ENCODE peak calls at places on chromosomes 13 and 19, in six cellular contexts. One of them, this sample, is unnamed. For H3K79me1 and H3K27me3, the result is how much of the 10 kb centered on the place peaks cover.

GRCh38 chr13:80716610-80717081 is 375.7 kb upstream of the SPRY2 start:
- DNase-seq in neuronal stem cell: no peak
- DNase-seq in IMR-90: no peak
- DNase-seq in mesendoderm: no peak
- DNase-seq in H9: no peak
- DNase-seq in trophoblast cell: no peak
- DNase-seq in this sample: peak

GRCh38 chr13:97222934-97223710 is 989 bp downstream of the MBNL2 start:
- DNase-seq in H9: no peak
- DNase-seq in trophoblast cell: no peak
- DNase-seq in IMR-90: no peak
- DNase-seq in neuronal stem cell: peak
- DNase-seq in mesendoderm: no peak
- DNase-seq in this sample: no peak

GRCh38 chr19:6997679-6998445 is 23.4 kb downstream of the MBD3L2B start:
- DNase-seq in trophoblast cell: no peak
- DNase-seq in neuronal stem cell: no peak
- DNase-seq in IMR-90: no peak
- DNase-seq in H9: no peak
- DNase-seq in mesendoderm: no peak
- DNase-seq in this sample: no peak

GRCh38 chr19:35545855-35546381 is 492 bp downstream of the TMEM147 start:
- DNase-seq in H9: no peak
- DNase-seq in trophoblast cell: peak
- DNase-seq in IMR-90: no peak
- DNase-seq in neuronal stem cell: no peak
- DNase-seq in mesendoderm: peak
- DNase-seq in this sample: peak

GRCh38 chr19:39832341-39833083 is 1.4 kb downstream of the DYRK1B start:
- DNase-seq in IMR-90: no peak
- DNase-seq in mesendoderm: no peak
- DNase-seq in trophoblast cell: no peak
- DNase-seq in neuronal stem cell: no peak
- DNase-seq in H9: no peak
- DNase-seq in this sample: peak

GRCh38 chr13:29688193-29688592 is 92.7 kb upstream of the SLC7A1 start:
- DNase-seq in trophoblast cell: no peak
- DNase-seq in H9: no peak
- DNase-seq in IMR-90: no peak
- DNase-seq in mesendoderm: no peak
- DNase-seq in neuronal stem cell: no peak
- DNase-seq in this sample: no peak

GRCh38 chr13:99916366-99917103 is 55.0 kb downstream of the ZIC5 start:
- DNase-seq in neuronal stem cell: no peak
- DNase-seq in H9: no peak
- DNase-seq in IMR-90: peak
- DNase-seq in trophoblast cell: peak
- DNase-seq in mesendoderm: peak
- DNase-seq in this sample: peak

GRCh38 chr13:32059511-32059984 is 28.0 kb downstream of the FRY start:
- DNase-seq in neuronal stem cell: no peak
- DNase-seq in trophoblast cell: no peak
- DNase-seq in IMR-90: no peak
- DNase-seq in H9: no peak
- DNase-seq in mesendoderm: no peak
- DNase-seq in this sample: no peak

GRCh38 chr13:65417953-65418352 is 1812.2 kb downstream of the PCDH9 start:
- DNase-seq in IMR-90: no peak
- DNase-seq in H9: no peak
- DNase-seq in neuronal stem cell: no peak
- DNase-seq in mesendoderm: no peak
- DNase-seq in trophoblast cell: no peak
- DNase-seq in this sample: peak

GRCh38 chr13:50127726-50128291 is 112.6 kb downstream of the KCNRG start:
- DNase-seq in mesendoderm: peak
- DNase-seq in trophoblast cell: no peak
- DNase-seq in neuronal stem cell: peak
- DNase-seq in IMR-90: no peak
- DNase-seq in H9: peak
- DNase-seq in this sample: no peak

GRCh38 chr19:56880592-56881190 is 40.2 kb upstream of the PEG3 start:
- DNase-seq in neuronal stem cell: no peak
- DNase-seq in IMR-90: no peak
- DNase-seq in mesendoderm: no peak
- DNase-seq in H9: no peak
- DNase-seq in trophoblast cell: no peak
- DNase-seq in this sample: no peak

GRCh38 chr13:44692173-44692713 is 116.1 kb upstream of the TSC22D1 start:
- DNase-seq in H9: peak
- DNase-seq in mesendoderm: peak
- DNase-seq in trophoblast cell: no peak
- DNase-seq in IMR-90: peak
- DNase-seq in neuronal stem cell: no peak
- DNase-seq in this sample: peak

GRCh38 chr19:34677386-34678084 is at the start of gene ZNF302:
- DNase-seq in IMR-90: peak
- DNase-seq in trophoblast cell: peak
- DNase-seq in neuronal stem cell: peak
- DNase-seq in mesendoderm: peak
- DNase-seq in H9: peak
- DNase-seq in this sample: peak

GRCh38 chr19:5308471-5309437 is 31.9 kb downstream of the PTPRS start:
- DNase-seq in H9: no peak
- DNase-seq in IMR-90: peak
- DNase-seq in neuronal stem cell: no peak
- DNase-seq in mesendoderm: peak
- DNase-seq in trophoblast cell: no peak
- DNase-seq in this sample: no peak

GRCh38 chr13:21688056-21688455 is 17.2 kb downstream of the FGF9 start:
- DNase-seq in mesendoderm: no peak
- DNase-seq in trophoblast cell: no peak
- DNase-seq in H9: no peak
- DNase-seq in neuronal stem cell: no peak
- DNase-seq in IMR-90: no peak
- DNase-seq in this sample: no peak

GRCh38 chr19:1850809-1851544 is 2.7 kb upstream of the REXO1 start:
- DNase-seq in H9: peak
- DNase-seq in neuronal stem cell: no peak
- DNase-seq in trophoblast cell: peak
- DNase-seq in IMR-90: no peak
- DNase-seq in mesendoderm: peak
- DNase-seq in this sample: no peak

GRCh38 chr13:86870388-86870966 is 800.7 kb upstream of the SLITRK5 start:
- DNase-seq in neuronal stem cell: no peak
- DNase-seq in IMR-90: peak
- DNase-seq in H9: no peak
- DNase-seq in mesendoderm: peak
- DNase-seq in trophoblast cell: no peak
- DNase-seq in this sample: peak

GRCh38 chr13:40169476-40169875 is 497.0 kb downstream of the FOXO1 start:
- DNase-seq in neuronal stem cell: no peak
- DNase-seq in trophoblast cell: no peak
- DNase-seq in IMR-90: no peak
- DNase-seq in H9: no peak
- DNase-seq in mesendoderm: no peak
- DNase-seq in this sample: no peak

GRCh38 chr19:13089139-13089856 is 13.4 kb downstream of the LYL1 start:
- DNase-seq in mesendoderm: peak
- DNase-seq in trophoblast cell: no peak
- DNase-seq in IMR-90: no peak
- DNase-seq in H9: peak
- DNase-seq in neuronal stem cell: no peak
- DNase-seq in this sample: no peak

GRCh38 chr19:29245221-29245620 is 32.3 kb upstream of the UQCRFS1 start:
- DNase-seq in neuronal stem cell: no peak
- DNase-seq in H9: no peak
- DNase-seq in mesendoderm: no peak
- DNase-seq in IMR-90: no peak
- DNase-seq in trophoblast cell: no peak
- DNase-seq in this sample: no peak

GRCh38 chr19:16618248-16618647 is 9.8 kb downstream of the MED26 start:
- DNase-seq in neuronal stem cell: no peak
- DNase-seq in IMR-90: no peak
- DNase-seq in mesendoderm: no peak
- DNase-seq in trophoblast cell: no peak
- DNase-seq in H9: no peak
- DNase-seq in this sample: no peak
- H3K79me1 ChIP-seq in neuronal stem cell: under half
- H3K79me1 ChIP-seq in IMR-90: half or more
- H3K79me1 ChIP-seq in mesendoderm: half or more
- H3K79me1 ChIP-seq in trophoblast cell: under half
- H3K79me1 ChIP-seq in H9: under half
- H3K79me1 ChIP-seq in this sample: under half

GRCh38 chr19:18203408-18203862 is 407 bp downstream of the RAB3A start:
- DNase-seq in IMR-90: no peak
- DNase-seq in neuronal stem cell: no peak
- DNase-seq in mesendoderm: no peak
- DNase-seq in trophoblast cell: no peak
- DNase-seq in H9: no peak
- DNase-seq in this sample: no peak

GRCh38 chr19:18205180-18205915 is 1.5 kb upstream of the RAB3A start:
- DNase-seq in neuronal stem cell: no peak
- DNase-seq in H9: peak
- DNase-seq in mesendoderm: peak
- DNase-seq in trophoblast cell: peak
- DNase-seq in IMR-90: peak
- DNase-seq in this sample: peak

GRCh38 chr19:18202759-18203407 is 959 bp downstream of the RAB3A start:
- DNase-seq in H9: peak
- DNase-seq in neuronal stem cell: no peak
- DNase-seq in IMR-90: no peak
- DNase-seq in mesendoderm: no peak
- DNase-seq in trophoblast cell: no peak
- DNase-seq in this sample: no peak

GRCh38 chr19:18204394-18205179 is 745 bp upstream of the RAB3A start:
- DNase-seq in mesendoderm: peak
- DNase-seq in IMR-90: no peak
- DNase-seq in neuronal stem cell: peak
- DNase-seq in H9: no peak
- DNase-seq in trophoblast cell: peak
- DNase-seq in this sample: peak

DNA sequence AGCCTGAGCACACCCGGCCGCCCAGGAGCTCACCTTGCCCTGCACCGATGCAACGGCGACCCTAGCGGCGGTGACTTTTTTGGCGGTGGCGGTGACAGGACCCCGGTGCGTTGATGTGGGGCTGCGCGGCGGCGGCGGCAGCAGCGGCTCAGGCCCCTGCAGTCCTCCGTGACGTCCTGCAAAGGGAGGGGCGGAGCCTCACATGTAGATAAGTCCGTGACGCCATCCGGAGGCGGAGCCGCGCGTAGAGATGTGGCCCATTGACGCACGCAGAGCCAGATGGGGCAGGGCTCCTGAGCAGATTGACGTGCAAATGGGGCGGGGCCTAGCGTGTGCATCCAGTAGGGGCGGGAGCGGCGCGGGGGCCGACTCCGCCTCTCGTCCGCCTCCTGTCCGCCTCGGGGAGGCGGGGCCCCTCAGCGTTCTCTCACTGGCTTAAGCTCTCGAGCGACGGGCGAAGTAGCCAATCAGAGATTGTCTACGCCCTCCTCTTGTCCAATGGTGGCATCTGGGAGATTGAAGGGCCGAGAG is at the start of gene RAB3A:
- DNase-seq in neuronal stem cell: peak
- DNase-seq in H9: peak
- DNase-seq in IMR-90: peak
- DNase-seq in trophoblast cell: peak
- DNase-seq in mesendoderm: peak
- DNase-seq in this sample: peak
- H2BK5ac ChIP-seq in neuronal stem cell: peak
- H2BK5ac ChIP-seq in H9: no peak
- H2BK5ac ChIP-seq in IMR-90: peak
- H2BK5ac ChIP-seq in trophoblast cell: peak
- H2BK5ac ChIP-seq in mesendoderm: peak
- H2BK5ac ChIP-seq in this sample: peak

GRCh38 chr19:38387550-38388309 is at the start of gene GGN:
- DNase-seq in H9: peak
- DNase-seq in IMR-90: peak
- DNase-seq in trophoblast cell: peak
- DNase-seq in neuronal stem cell: peak
- DNase-seq in mesendoderm: peak
- DNase-seq in this sample: peak

GRCh38 chr19:38385057-38385803 is 2.6 kb downstream of the GGN start:
- DNase-seq in H9: peak
- DNase-seq in trophoblast cell: no peak
- DNase-seq in neuronal stem cell: no peak
- DNase-seq in IMR-90: no peak
- DNase-seq in mesendoderm: no peak
- DNase-seq in this sample: no peak

GRCh38 chr19:38385804-38386257 is 2.0 kb downstream of the GGN start:
- DNase-seq in IMR-90: no peak
- DNase-seq in H9: peak
- DNase-seq in neuronal stem cell: no peak
- DNase-seq in trophoblast cell: no peak
- DNase-seq in mesendoderm: no peak
- DNase-seq in this sample: no peak

GRCh38 chr19:38386968-38387549 is 775 bp downstream of the GGN start:
- DNase-seq in H9: no peak
- DNase-seq in neuronal stem cell: no peak
- DNase-seq in IMR-90: no peak
- DNase-seq in trophoblast cell: no peak
- DNase-seq in mesendoderm: no peak
- DNase-seq in this sample: no peak

GRCh38 chr19:38386300-38386967 is 1.4 kb downstream of the GGN start:
- DNase-seq in neuronal stem cell: no peak
- DNase-seq in mesendoderm: no peak
- DNase-seq in H9: no peak
- DNase-seq in IMR-90: no peak
- DNase-seq in trophoblast cell: no peak
- DNase-seq in this sample: no peak
- H3K27me3 ChIP-seq in neuronal stem cell: under half
- H3K27me3 ChIP-seq in mesendoderm: under half
- H3K27me3 ChIP-seq in H9: under half
- H3K27me3 ChIP-seq in IMR-90: under half
- H3K27me3 ChIP-seq in trophoblast cell: under half
- H3K27me3 ChIP-seq in this sample: under half

GRCh38 chr13:98523455-98524102 is 53.3 kb downstream of the STK24 start:
- DNase-seq in IMR-90: no peak
- DNase-seq in H9: no peak
- DNase-seq in neuronal stem cell: no peak
- DNase-seq in mesendoderm: no peak
- DNase-seq in trophoblast cell: no peak
- DNase-seq in this sample: no peak
- H3K79me1 ChIP-seq in IMR-90: half or more
- H3K79me1 ChIP-seq in H9: under half
- H3K79me1 ChIP-seq in neuronal stem cell: under half
- H3K79me1 ChIP-seq in mesendoderm: half or more
- H3K79me1 ChIP-seq in trophoblast cell: under half
- H3K79me1 ChIP-seq in this sample: half or more